ENCODE peak calls at places on chromosomes 6 and 20, in ten cellular contexts. L, J, B, H, Q, W, D, O, U and M are unnamed samples.

GRCh38 chr6:3349388-3350251 is 90.9 kb downstream of the PSMG4 start:
- DNase-seq in W (no peak), L (no peak), Q (no peak), U (no peak), B (no peak), D (no peak), J (no peak), H (no peak), O (no peak), M (peak; percentile 64)

GRCh38 chr6:106511274-106512047 is 117.8 kb downstream of the RTN4IP1 start:
- DNase-seq in U (peak; percentile 72), J (no peak), D (peak; percentile 15), Q (peak; percentile 55), L (no peak), B (no peak), W (peak; percentile 60), H (no peak), O (peak; percentile 67), M (no peak)

GRCh38 chr6:83113258-83113657 is 45.8 kb downstream of the DOP1A start:
- DNase-seq in D (peak; percentile 22), J (no peak), B (no peak), L (no peak), Q (no peak), W (no peak), U (no peak), O (peak; percentile 62), H (no peak), M (no peak)

GRCh38 chr6:17269840-17270239 is 11.3 kb upstream of the RBM24 start:
- DNase-seq in H (no peak), D (peak; percentile 22), Q (no peak), W (no peak), L (no peak), J (no peak), U (peak; percentile 63), B (no peak), O (no peak), M (no peak)

GRCh38 chr6:168451805-168452204 is 10.8 kb downstream of the SMOC2 start:
- DNase-seq in J (no peak), Q (no peak), L (no peak), H (no peak), D (no peak), W (peak; percentile 30), U (no peak), O (no peak), B (no peak), M (no peak)

GRCh38 chr6:163739968-163740367 is 325.4 kb downstream of the QKI start:
- DNase-seq in Q (no peak), H (no peak), O (no peak), L (no peak), D (no peak), J (no peak), B (no peak), W (no peak), U (no peak), M (no peak)

GRCh38 chr20:60121903-60122302 is 163.7 kb downstream of the CDH26 start:
- DNase-seq in D (no peak), Q (no peak), J (no peak), U (no peak), H (no peak), W (no peak), O (no peak), B (no peak), L (no peak), M (no peak)

GRCh38 chr6:155850408-155850841 is 394.8 kb upstream of the NOX3 start:
- DNase-seq in J (no peak), D (peak; percentile 50), B (no peak), H (no peak), W (no peak), O (peak; percentile 48), Q (no peak), U (peak; percentile 2), L (no peak), M (peak; percentile 18)

GRCh38 chr20:1816384-1817381 is 78.5 kb upstream of the SIRPA start:
- DNase-seq in D (peak; percentile 16), Q (no peak), B (no peak), L (peak; percentile 4), J (no peak), O (peak; percentile 44), U (peak; percentile 98), H (no peak), W (peak; percentile 83), M (no peak)

GRCh38 chr20:19260412-19261090 is 48.1 kb downstream of the SLC24A3 start:
- DNase-seq in L (no peak), J (no peak), W (peak; percentile 10), U (peak; percentile 54), B (no peak), O (no peak), Q (no peak), H (no peak), D (peak; percentile 75), M (no peak)

GRCh38 chr6:108157972-108158441 is 7.8 kb upstream of the NR2E1 start:
- DNase-seq in W (no peak), O (no peak), B (no peak), Q (peak; percentile 36), L (no peak), D (no peak), U (no peak), J (no peak), H (no peak), M (no peak)

GRCh38 chr6:105799051-105799450 is 287.1 kb upstream of the PRDM1 start:
- DNase-seq in D (no peak), H (no peak), L (peak; percentile 48), J (no peak), Q (no peak), B (peak; percentile 22), U (peak; percentile 45), W (no peak), O (no peak), M (no peak)

GRCh38 chr6:11333292-11333849 is 100.9 kb upstream of the NEDD9 start:
- DNase-seq in W (no peak), Q (no peak), O (no peak), B (no peak), U (no peak), H (no peak), J (no peak), L (no peak), D (no peak), M (no peak)

GRCh38 chr6:91081452-91082067 is 494.7 kb upstream of the MAP3K7 start:
- DNase-seq in Q (peak; percentile 34), O (peak; percentile 45), D (peak; percentile 54), J (no peak), U (peak; percentile 48), B (no peak), L (no peak), W (peak; percentile 40), H (no peak), M (peak; percentile 79)

GRCh38 chr6:137995371-137995770 is 111.8 kb downstream of the PERP start:
- DNase-seq in L (no peak), Q (no peak), W (no peak), J (no peak), B (no peak), D (no peak), U (no peak), H (no peak), O (no peak), M (no peak)

GRCh38 chr20:62772994-62773858 is 23.0 kb upstream of the MRGBP start:
- DNase-seq in J (no peak), O (no peak), D (no peak), Q (no peak), U (peak; percentile 80), L (no peak), W (peak; percentile 89), H (no peak), B (peak; percentile 21), M (no peak)

GRCh38 chr6:106807946-106808611 is 166.4 kb downstream of the CD24 start:
- DNase-seq in U (no peak), B (no peak), L (no peak), J (no peak), O (no peak), H (no peak), D (no peak), W (no peak), Q (no peak), M (no peak)

GRCh38 chr6:157760589-157761330 is 62.3 kb upstream of the SNX9 start:
- DNase-seq in Q (no peak), U (peak; percentile 89), B (no peak), O (peak; percentile 67), H (no peak), J (no peak), L (no peak), D (peak; percentile 85), W (peak; percentile 67), M (peak; percentile 55)

GRCh38 chr6:170144952-170145587 is 145.8 kb downstream of the DLL1 start:
- DNase-seq in W (peak; percentile 40), J (no peak), B (no peak), H (no peak), Q (no peak), O (no peak), L (no peak), D (no peak), U (no peak), M (no peak)

GRCh38 chr6:107714104-107714503 is 110.0 kb downstream of the SCML4 start:
- DNase-seq in H (no peak), B (no peak), U (no peak), O (no peak), L (no peak), J (no peak), D (no peak), W (no peak), Q (no peak), M (no peak)

GRCh38 chr20:4470375-4470774 is 251.3 kb upstream of the PRND start:
- DNase-seq in O (peak; percentile 41), W (no peak), U (peak; percentile 96), J (no peak), L (no peak), H (no peak), B (no peak), D (peak; percentile 37), Q (no peak), M (no peak)

GRCh38 chr6:111480988-111481830 is 1.8 kb downstream of the REV3L start:
- DNase-seq in B (no peak), J (no peak), H (no peak), D (no peak), L (no peak), Q (no peak), W (no peak), O (peak; percentile 36), U (no peak), M (peak; percentile 65)

GRCh38 chr6:161162722-161163121 is 111.1 kb downstream of the AGPAT4 start:
- DNase-seq in J (no peak), L (no peak), H (peak; percentile 32), D (no peak), W (no peak), Q (no peak), U (no peak), B (no peak), O (no peak), M (no peak)

GRCh38 chr20:57329608-57330221 is at the start of gene SPO11:
- DNase-seq in J (no peak), D (no peak), H (no peak), Q (no peak), U (no peak), L (peak; percentile 73), B (no peak), O (no peak), W (no peak), M (no peak)

GRCh38 chr6:157535354-157536217 is 154.6 kb downstream of the ZDHHC14 start:
- DNase-seq in O (peak; percentile 53), Q (peak; percentile 57), B (no peak), D (peak; percentile 84), H (no peak), J (no peak), W (peak; percentile 65), L (no peak), U (peak; percentile 55), M (peak; percentile 80)

GRCh38 chr6:120302041-120302440 is 952.5 kb upstream of the MAN1A1 start:
- DNase-seq in D (no peak), J (no peak), Q (no peak), W (no peak), U (no peak), L (no peak), O (no peak), H (no peak), B (no peak), M (no peak)

GRCh38 chr6:3296537-3297453 is 38.0 kb downstream of the PSMG4 start:
- DNase-seq in D (peak; percentile 17), W (no peak), U (no peak), O (no peak), L (no peak), B (no peak), Q (no peak), J (no peak), H (peak; percentile 40), M (no peak)

GRCh38 chr6:75368864-75369402 is 84.3 kb upstream of the TMEM30A start:
- DNase-seq in Q (no peak), W (no peak), B (no peak), H (no peak), O (no peak), D (no peak), U (no peak), J (no peak), L (peak; percentile 15), M (no peak)